ENCODE peak calls at places on chromosomes 5 and 9, in four cellular contexts. One of them, this sample, is unnamed.

GRCh38 chr5:120465281-120465961 is 1.3 kb downstream of the PRR16 start:
- DNase-seq in HepG2: no peak
- DNase-seq in MM.1S: no peak
- DNase-seq in GM23338: peak; percentile 77
- DNase-seq in this sample: no peak

GRCh38 chr5:150492621-150493020 is 15.3 kb upstream of the NDST1 start:
- DNase-seq in HepG2: no peak
- DNase-seq in GM23338: no peak
- DNase-seq in MM.1S: no peak
- DNase-seq in this sample: peak; percentile 67

GRCh38 chr5:164012376-164012775 is 507.0 kb downstream of the MAT2B start:
- DNase-seq in HepG2: no peak
- DNase-seq in GM23338: no peak
- DNase-seq in MM.1S: no peak
- DNase-seq in this sample: no peak

GRCh38 chr5:38616061-38616460 is 59.6 kb upstream of the LIFR start:
- DNase-seq in GM23338: no peak
- DNase-seq in MM.1S: no peak
- DNase-seq in HepG2: no peak
- DNase-seq in this sample: no peak

GRCh38 chr9:109907400-109907799 is 127.4 kb downstream of the PALM2AKAP2 start:
- DNase-seq in MM.1S: peak; percentile 35
- DNase-seq in HepG2: no peak
- DNase-seq in GM23338: no peak
- DNase-seq in this sample: no peak

GRCh38 chr5:75720882-75721281 is 3.6 kb upstream of the POC5 start:
- DNase-seq in GM23338: no peak
- DNase-seq in MM.1S: no peak
- DNase-seq in HepG2: peak; percentile 81
- DNase-seq in this sample: no peak

GRCh38 chr5:135491552-135492318 is 39.6 kb upstream of the TIFAB start:
- DNase-seq in MM.1S: peak; percentile 34
- DNase-seq in GM23338: peak; percentile 77
- DNase-seq in HepG2: peak; percentile 47
- DNase-seq in this sample: peak; percentile 42

GRCh38 chr5:153517105-153517700 is 26.7 kb downstream of the GRIA1 start:
- DNase-seq in GM23338: peak; percentile 12
- DNase-seq in MM.1S: no peak
- DNase-seq in HepG2: no peak
- DNase-seq in this sample: no peak

GRCh38 chr5:145811834-145812625 is 23.1 kb downstream of the PRELID2 start:
- DNase-seq in MM.1S: no peak
- DNase-seq in GM23338: peak; percentile 54
- DNase-seq in HepG2: peak; percentile 6
- DNase-seq in this sample: no peak

GRCh38 chr5:150278916-150279315 is 10.7 kb downstream of the CAMK2A start:
- DNase-seq in HepG2: no peak
- DNase-seq in GM23338: peak; percentile 15
- DNase-seq in MM.1S: no peak
- DNase-seq in this sample: peak; percentile 42

GRCh38 chr5:54651482-54652076 is 134.0 kb downstream of the SNX18 start:
- DNase-seq in HepG2: no peak
- DNase-seq in MM.1S: no peak
- DNase-seq in GM23338: no peak
- DNase-seq in this sample: peak; percentile 22

GRCh38 chr9:22447607-22448305 is 1.1 kb downstream of the DMRTA1 start:
- DNase-seq in GM23338: peak; percentile 31
- DNase-seq in HepG2: no peak
- DNase-seq in MM.1S: peak; percentile 25
- DNase-seq in this sample: no peak

GRCh38 chr5:103472820-103473219 is 89.8 kb downstream of the NUDT12 start:
- DNase-seq in HepG2: peak; percentile 25
- DNase-seq in MM.1S: no peak
- DNase-seq in GM23338: no peak
- DNase-seq in this sample: no peak

GRCh38 chr5:65938256-65938655 is 11.9 kb downstream of the ERBIN start:
- DNase-seq in HepG2: no peak
- DNase-seq in MM.1S: no peak
- DNase-seq in GM23338: no peak
- DNase-seq in this sample: no peak

GRCh38 chr5:122874179-122874875 is 28.9 kb downstream of the SNX24 start:
- DNase-seq in MM.1S: no peak
- DNase-seq in HepG2: no peak
- DNase-seq in GM23338: no peak
- DNase-seq in this sample: no peak

GRCh38 chr9:128243486-128244415 is 32.1 kb downstream of the GOLGA2 start:
- DNase-seq in MM.1S: no peak
- DNase-seq in GM23338: no peak
- DNase-seq in HepG2: no peak
- DNase-seq in this sample: no peak

GRCh38 chr9:78300209-78300608 is 3.3 kb downstream of the PSAT1 start:
- DNase-seq in GM23338: no peak
- DNase-seq in MM.1S: no peak
- DNase-seq in HepG2: peak; percentile 31
- DNase-seq in this sample: no peak

GRCh38 chr9:113907282-113907681 is 31.2 kb downstream of the ZNF618 start:
- DNase-seq in GM23338: no peak
- DNase-seq in HepG2: no peak
- DNase-seq in MM.1S: no peak
- DNase-seq in this sample: no peak

GRCh38 chr5:103561670-103562069 is 919 bp downstream of the NUDT12 start:
- DNase-seq in MM.1S: no peak
- DNase-seq in HepG2: no peak
- DNase-seq in GM23338: no peak
- DNase-seq in this sample: peak; percentile 11

GRCh38 chr5:65927497-65928340 is 1.3 kb downstream of the ERBIN start:
- DNase-seq in MM.1S: peak; percentile 50
- DNase-seq in HepG2: peak; percentile 52
- DNase-seq in GM23338: peak; percentile 48
- DNase-seq in this sample: no peak

GRCh38 chr5:74122175-74122574 is 496.2 kb downstream of the ARHGEF28 start:
- DNase-seq in HepG2: no peak
- DNase-seq in MM.1S: no peak
- DNase-seq in GM23338: no peak
- DNase-seq in this sample: no peak

GRCh38 chr9:93651521-93651950 is 75.2 kb downstream of the PHF2 start:
- DNase-seq in HepG2: no peak
- DNase-seq in MM.1S: no peak
- DNase-seq in GM23338: no peak
- DNase-seq in this sample: no peak

GRCh38 chr5:6576861-6577501 is 55.9 kb downstream of the NSUN2 start:
- DNase-seq in HepG2: peak; percentile 34
- DNase-seq in GM23338: peak; percentile 77
- DNase-seq in MM.1S: peak; percentile 60
- DNase-seq in this sample: peak; percentile 50

GRCh38 chr5:64144429-64145215 is 21.0 kb upstream of the RNF180 start:
- DNase-seq in GM23338: no peak
- DNase-seq in MM.1S: no peak
- DNase-seq in HepG2: no peak
- DNase-seq in this sample: no peak

GRCh38 chr5:2464141-2464540 is 287.3 kb downstream of the IRX2 start:
- DNase-seq in MM.1S: no peak
- DNase-seq in HepG2: no peak
- DNase-seq in GM23338: no peak
- DNase-seq in this sample: no peak

GRCh38 chr5:176535101-176535654 is 2.0 kb downstream of the RNF44 start:
- DNase-seq in GM23338: no peak
- DNase-seq in MM.1S: no peak
- DNase-seq in HepG2: no peak
- DNase-seq in this sample: no peak

GRCh38 chr9:36504154-36504550 is 68.5 kb upstream of the MELK start:
- DNase-seq in GM23338: no peak
- DNase-seq in HepG2: no peak
- DNase-seq in MM.1S: no peak
- DNase-seq in this sample: no peak

GRCh38 chr5:132776077-132776931 is 735 bp downstream of the SEPTIN8 start:
- DNase-seq in HepG2: peak; percentile 19
- DNase-seq in MM.1S: no peak
- DNase-seq in GM23338: peak; percentile 54
- DNase-seq in this sample: no peak

GRCh38 chr5:32202394-32202793 is 28.3 kb upstream of the GOLPH3 start:
- DNase-seq in MM.1S: no peak
- DNase-seq in GM23338: no peak
- DNase-seq in HepG2: no peak
- DNase-seq in this sample: no peak

GRCh38 chr5:144191998-144192397 is 21.3 kb downstream of the KCTD16 start:
- DNase-seq in HepG2: peak; percentile 42
- DNase-seq in GM23338: peak; percentile 79
- DNase-seq in MM.1S: peak; percentile 95
- DNase-seq in this sample: no peak

GRCh38 chr9:85377751-85378289 is 363.9 kb downstream of the AGTPBP1 start:
- DNase-seq in HepG2: no peak
- DNase-seq in MM.1S: no peak
- DNase-seq in GM23338: no peak
- DNase-seq in this sample: no peak

DNA sequence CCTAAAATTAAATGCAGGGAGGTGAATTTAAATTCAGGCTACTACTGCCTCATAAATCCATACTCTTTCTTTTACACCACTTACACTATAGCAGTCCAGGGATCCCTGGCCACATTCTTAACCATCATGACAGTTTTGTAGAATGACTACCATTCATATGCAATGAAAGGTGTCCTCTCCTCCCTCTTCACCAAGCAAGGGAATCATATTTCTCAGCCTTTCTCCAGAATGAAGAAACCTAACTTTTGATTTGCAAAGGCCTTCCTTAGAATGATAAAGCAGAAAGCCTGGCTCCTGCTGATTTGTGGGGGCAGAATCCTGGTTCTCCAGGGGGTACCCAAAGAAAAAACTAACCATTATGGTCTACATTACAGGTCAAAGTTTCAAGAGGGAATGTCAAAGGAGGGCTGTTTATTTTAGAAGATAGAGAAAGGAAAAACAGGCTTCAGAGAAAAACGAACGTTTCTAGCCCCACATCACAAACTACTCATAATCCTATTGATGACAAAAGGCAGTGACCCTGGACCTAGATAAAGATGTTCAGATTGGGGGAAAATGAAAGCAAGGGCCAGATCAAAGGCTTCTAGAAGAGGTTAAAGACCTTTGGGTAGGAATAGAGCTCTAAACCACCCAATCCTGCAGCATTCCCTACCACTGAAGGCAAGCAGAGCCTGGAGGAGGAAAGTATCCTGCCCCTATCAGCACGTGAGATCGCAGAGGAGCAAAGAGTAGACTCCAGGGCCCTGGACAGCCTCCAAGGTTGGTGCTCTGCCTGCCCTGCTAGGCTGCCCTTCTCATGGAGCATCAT is 11.5 kb downstream of the WNT8A start:
- DNase-seq in MM.1S: no peak
- DNase-seq in HepG2: peak; percentile 86
- DNase-seq in GM23338: peak; percentile 85
- DNase-seq in this sample: no peak
- H2AFZ ChIP-seq in MM.1S: no peak overlapping the region
- H2AFZ ChIP-seq in HepG2: no peak overlapping the region
- H2AFZ ChIP-seq in GM23338: no peak overlapping the region
- H2AFZ ChIP-seq in this sample: no peak overlapping the region

GRCh38 chr5:134223406-134224251 is 2.2 kb downstream of the PPP2CA start:
- DNase-seq in GM23338: no peak
- DNase-seq in MM.1S: no peak
- DNase-seq in HepG2: no peak
- DNase-seq in this sample: no peak
- TF ChIP-seq EZH2 in GM23338: no peak
- TF ChIP-seq EZH2 in MM.1S: no peak
- TF ChIP-seq EZH2 in HepG2: no peak
- TF ChIP-seq EZH2 in this sample: no peak

GRCh38 chr5:95620030-95620869 is at the start of gene GPR150:
- DNase-seq in MM.1S: peak; percentile 60
- DNase-seq in GM23338: peak; percentile 66
- DNase-seq in HepG2: peak; percentile 15
- DNase-seq in this sample: peak; percentile 39

GRCh38 chr5:95619096-95619495 is 791 bp upstream of the GPR150 start:
- DNase-seq in HepG2: no peak
- DNase-seq in MM.1S: no peak
- DNase-seq in GM23338: no peak
- DNase-seq in this sample: no peak

GRCh38 chr5:95619518-95620029 is 313 bp upstream of the GPR150 start:
- DNase-seq in MM.1S: no peak
- DNase-seq in GM23338: no peak
- DNase-seq in HepG2: no peak
- DNase-seq in this sample: no peak

GRCh38 chr5:95615164-95615467 is 4.8 kb upstream of the GPR150 start:
- DNase-seq in HepG2: no peak
- DNase-seq in GM23338: no peak
- DNase-seq in MM.1S: no peak
- DNase-seq in this sample: no peak

GRCh38 chr5:95617057-95617456 is 2.8 kb upstream of the GPR150 start:
- DNase-seq in MM.1S: no peak
- DNase-seq in HepG2: no peak
- DNase-seq in GM23338: no peak
- DNase-seq in this sample: no peak
- H2AFZ ChIP-seq in MM.1S: no peak overlapping the region
- H2AFZ ChIP-seq in HepG2: no peak overlapping the region
- H2AFZ ChIP-seq in GM23338: no peak overlapping the region
- H2AFZ ChIP-seq in this sample: no peak overlapping the region

DNA sequence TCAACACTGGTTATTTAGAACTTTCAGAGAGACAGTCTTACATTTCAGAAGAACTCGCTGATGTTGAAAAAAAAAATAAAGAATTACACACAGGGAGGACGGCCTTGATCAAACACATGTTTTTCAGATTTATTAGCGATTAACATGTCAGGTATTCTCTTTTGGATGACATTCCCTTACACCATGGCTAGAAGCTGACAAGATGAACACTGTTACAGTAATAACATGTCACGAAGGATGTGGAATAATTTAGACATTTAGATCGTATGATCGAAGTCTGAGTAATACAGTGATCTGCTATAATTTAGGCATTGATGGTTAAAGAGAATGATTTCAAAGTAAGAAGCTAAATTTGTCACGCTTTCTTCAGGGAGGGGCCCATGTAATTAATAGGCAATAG is 24.6 kb upstream of the FBXL7 start:
- DNase-seq in GM23338: no peak
- DNase-seq in MM.1S: no peak
- DNase-seq in HepG2: no peak
- DNase-seq in this sample: no peak
- TF ChIP-seq EZH2 in GM23338: no peak
- TF ChIP-seq EZH2 in MM.1S: no peak
- TF ChIP-seq EZH2 in HepG2: no peak
- TF ChIP-seq EZH2 in this sample: no peak

GRCh38 chr5:162209005-162209605 is 141.5 kb downstream of the GABRG2 start:
- DNase-seq in GM23338: peak; percentile 84
- DNase-seq in MM.1S: peak; percentile 65
- DNase-seq in HepG2: peak; percentile 25
- DNase-seq in this sample: no peak
- H2AFZ ChIP-seq in GM23338: peak overlapping the region; percentile 93
- H2AFZ ChIP-seq in MM.1S: no peak overlapping the region
- H2AFZ ChIP-seq in HepG2: no peak overlapping the region
- H2AFZ ChIP-seq in this sample: no peak overlapping the region

DNA sequence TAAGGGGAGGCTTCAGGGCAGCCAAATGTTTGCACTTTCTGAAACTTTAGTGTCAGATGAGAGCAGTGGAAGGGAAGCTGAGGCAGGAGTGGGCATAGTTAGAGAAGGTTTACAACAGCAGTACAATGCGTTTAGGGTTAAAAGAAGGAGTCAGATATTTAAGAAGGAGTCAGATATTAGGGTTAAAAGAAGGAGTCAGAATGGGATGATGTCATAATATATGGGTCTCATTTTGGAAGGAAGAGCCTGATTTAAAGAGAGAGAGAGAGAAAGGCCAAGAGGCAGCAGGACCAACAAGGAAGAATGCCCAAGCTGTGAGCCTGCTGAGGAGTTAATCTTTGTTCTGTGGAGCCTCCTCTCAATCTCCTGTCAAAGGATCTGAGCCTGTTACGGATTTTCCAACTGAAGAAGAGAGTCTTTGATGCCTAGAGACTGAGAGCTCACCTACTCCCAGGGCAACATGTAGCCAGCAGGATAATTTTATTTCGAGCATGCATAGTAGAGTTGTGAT is 9.5 kb downstream of the ISL1 start:
- DNase-seq in MM.1S: no peak
- DNase-seq in GM23338: peak; percentile 76
- DNase-seq in HepG2: no peak
- DNase-seq in this sample: no peak
- TF ChIP-seq EZH2 in MM.1S: no peak
- TF ChIP-seq EZH2 in GM23338: no peak
- TF ChIP-seq EZH2 in HepG2: no peak
- TF ChIP-seq EZH2 in this sample: no peak

This sample was measured in PC-9.